ENCODE peak calls at places on chromosomes 3 and 15, in seven cellular contexts. P, Y, I, H, G, S and D are unnamed samples.

GRCh38 chr3:64341355-64341754 is 116.1 kb upstream of the PRICKLE2 start:
- DNase-seq in P (peak), Y (no peak), I (no peak), H (no peak), G (peak), S (peak), D (no peak)

GRCh38 chr3:45665101-45665572 is 24.1 kb upstream of the SACM1L start:
- DNase-seq in P (peak), Y (peak), I (peak), H (no peak), G (peak), S (no peak), D (no peak)

GRCh38 chr3:42510325-42510724 is 7.9 kb downstream of the VIPR1 start:
- DNase-seq in P (no peak), Y (no peak), I (no peak), H (no peak), G (no peak), S (no peak), D (no peak)

GRCh38 chr15:78998526-78998925 is 53.7 kb upstream of the CTSH start:
- DNase-seq in P (no peak), Y (no peak), I (no peak), H (peak), G (no peak), S (no peak), D (no peak)

GRCh38 chr15:77219846-77220245 is 148.9 kb upstream of the TSPAN3 start:
- DNase-seq in P (no peak), Y (no peak), I (no peak), H (no peak), G (peak), S (no peak), D (no peak)

GRCh38 chr15:78168591-78168990 is 19.4 kb downstream of the IDH3A start:
- DNase-seq in P (no peak), Y (no peak), I (no peak), H (no peak), G (no peak), S (no peak), D (no peak)

GRCh38 chr3:41684802-41685740 is 276.8 kb downstream of the ULK4 start:
- DNase-seq in P (no peak), Y (no peak), I (no peak), H (no peak), G (no peak), S (no peak), D (no peak)

GRCh38 chr3:87792532-87793321 is 266.1 kb downstream of the CGGBP1 start:
- DNase-seq in P (no peak), Y (peak), I (no peak), H (no peak), G (peak), S (no peak), D (no peak)

GRCh38 chr15:45126535-45127158 is 3.0 kb downstream of the DUOXA1 start:
- DNase-seq in P (peak), Y (peak), I (no peak), H (no peak), G (peak), S (no peak), D (no peak)

GRCh38 chr3:58626841-58627579 is 39.6 kb downstream of the FAM3D start:
- DNase-seq in P (no peak), Y (no peak), I (peak), H (no peak), G (no peak), S (no peak), D (no peak)

GRCh38 chr3:169387751-169388696 is 275.5 kb downstream of the MECOM start:
- DNase-seq in P (no peak), Y (peak), I (peak), H (peak), G (peak), S (no peak), D (no peak)

GRCh38 chr15:89230277-89230676 is 8.9 kb upstream of the RLBP1 start:
- DNase-seq in P (peak), Y (no peak), I (no peak), H (no peak), G (peak), S (no peak), D (no peak)
- TF ChIP-seq CTCF in P (peak), Y (no peak), I (no peak), H (no peak), G (no peak), S (no peak), D (no peak)

GRCh38 chr3:23923786-23924185 is 6.9 kb downstream of the RPL15 start:
- DNase-seq in P (peak), Y (no peak), I (no peak), H (no peak), G (peak), S (no peak), D (no peak)

GRCh38 chr3:23931597-23931996 is 13.5 kb upstream of the NR1D2 start:
- DNase-seq in P (no peak), Y (no peak), I (no peak), H (no peak), G (no peak), S (no peak), D (no peak)

GRCh38 chr3:23928525-23928924 is 11.6 kb downstream of the RPL15 start:
- DNase-seq in P (no peak), Y (no peak), I (no peak), H (no peak), G (no peak), S (no peak), D (no peak)

GRCh38 chr3:23926246-23926645 is 9.3 kb downstream of the RPL15 start:
- DNase-seq in P (no peak), Y (no peak), I (no peak), H (no peak), G (no peak), S (no peak), D (no peak)

DNA sequence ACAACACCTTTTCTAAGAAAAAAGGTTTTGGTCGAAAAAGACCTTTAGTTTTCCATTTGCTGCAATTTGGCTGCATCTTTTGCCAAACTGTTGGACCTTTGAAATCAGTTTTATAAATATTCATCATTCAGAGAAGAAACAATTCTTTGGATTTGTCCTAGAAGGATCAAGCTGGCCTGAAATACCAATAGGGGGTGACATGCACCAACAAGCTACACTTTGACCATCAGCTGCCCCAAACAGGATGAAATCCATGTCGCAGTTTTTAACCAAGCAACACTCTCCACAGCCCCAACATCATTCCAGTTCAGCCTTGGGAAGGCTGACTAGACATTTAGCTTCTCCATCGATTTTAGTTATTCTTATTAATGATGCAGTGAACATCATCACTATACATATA is 9.8 kb downstream of the RPL15 start:
- DNase-seq in P (no peak), Y (no peak), I (no peak), H (no peak), G (peak), S (no peak), D (no peak)
- TF ChIP-seq CTCF in P (no peak), Y (no peak), I (no peak), H (peak), G (no peak), S (no peak), D (no peak)

GRCh38 chr3:60746043-60746638 is 505.1 kb downstream of the FHIT start:
- DNase-seq in P (no peak), Y (no peak), I (no peak), H (no peak), G (no peak), S (no peak), D (no peak)
- TF ChIP-seq CTCF in P (no peak), Y (no peak), I (no peak), H (no peak), G (no peak), S (no peak), D (no peak)

GRCh38 chr3:107664614-107665013 is 141.9 kb downstream of the BBX start:
- DNase-seq in P (no peak), Y (no peak), I (no peak), H (no peak), G (no peak), S (no peak), D (no peak)
- TF ChIP-seq CTCF in P (peak), Y (no peak), I (no peak), H (no peak), G (no peak), S (no peak), D (no peak)

DNA sequence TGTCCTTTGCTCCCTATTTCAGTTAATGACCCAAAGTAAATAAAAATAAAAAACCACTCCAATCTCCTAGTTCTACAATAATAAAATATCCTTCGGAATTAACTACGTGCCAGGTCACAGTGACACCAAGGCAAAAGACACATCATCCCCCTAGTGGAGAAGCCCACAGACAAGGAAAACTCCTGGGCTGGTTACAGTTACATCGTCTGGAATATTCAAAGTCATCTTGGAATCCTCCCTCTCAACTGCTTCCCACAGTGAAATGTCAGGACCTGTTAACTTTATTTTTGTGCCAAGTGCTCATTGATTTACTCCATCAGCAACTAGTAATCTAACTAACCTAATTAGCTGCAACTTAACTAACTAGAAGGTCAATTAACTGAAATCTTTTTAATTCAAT is 349.3 kb downstream of the MAGI1 start:
- DNase-seq in P (no peak), Y (no peak), I (no peak), H (no peak), G (no peak), S (no peak), D (no peak)
- TF ChIP-seq CTCF in P (no peak), Y (peak), I (no peak), H (no peak), G (no peak), S (no peak), D (no peak)

DNA sequence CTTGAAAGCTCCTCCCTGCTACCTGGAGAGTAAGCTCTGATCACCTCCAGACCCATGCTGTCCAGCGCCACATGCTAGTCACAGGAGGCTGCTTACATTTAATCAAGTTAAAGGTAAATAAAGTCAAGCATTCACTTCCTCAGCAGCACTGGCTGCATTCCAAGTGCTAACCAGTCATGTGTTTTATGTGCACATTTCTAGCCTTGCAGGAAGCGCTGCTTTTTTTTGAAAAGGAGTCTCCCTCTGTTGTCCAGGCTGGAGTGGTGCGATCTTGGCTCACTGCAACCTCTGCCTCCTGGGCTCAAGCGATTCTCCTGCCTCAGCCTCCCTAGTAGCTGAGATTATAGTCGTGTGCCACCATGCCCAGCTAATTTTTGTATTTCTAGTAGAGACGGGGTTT is 279.2 kb downstream of the GABRG3 start:
- DNase-seq in P (no peak), Y (no peak), I (no peak), H (no peak), G (no peak), S (no peak), D (no peak)
- TF ChIP-seq CTCF in P (no peak), Y (no peak), I (no peak), H (no peak), G (no peak), S (no peak), D (no peak)

DNA sequence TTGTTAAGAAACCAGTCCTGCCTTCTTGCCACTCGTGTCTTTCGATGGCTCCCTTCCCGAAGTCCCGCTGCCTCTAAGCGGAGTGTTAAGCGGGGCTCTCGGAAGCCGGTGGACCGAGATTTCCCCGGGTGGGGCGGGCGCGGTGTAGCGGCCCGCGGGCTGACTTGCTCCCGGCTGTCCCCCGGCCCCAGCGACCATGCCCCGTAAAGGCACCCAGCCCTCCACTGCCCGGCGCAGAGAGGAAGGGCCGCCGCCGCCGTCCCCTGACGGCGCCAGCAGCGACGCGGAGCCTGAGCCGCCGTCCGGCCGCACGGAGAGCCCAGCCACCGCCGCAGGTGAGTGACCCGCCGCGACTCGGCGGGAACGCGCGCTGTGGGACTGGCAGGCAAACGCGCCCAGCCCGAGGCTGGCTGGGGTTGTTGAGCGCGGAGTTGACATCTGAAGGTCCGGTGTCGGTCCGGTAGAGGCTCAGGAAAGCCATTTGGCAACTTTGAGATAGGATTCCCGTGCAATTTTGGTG is 1.2 kb downstream of the SMC4 start:
- DNase-seq in P (no peak), Y (peak), I (peak), H (peak), G (peak), S (no peak), D (no peak)
- TF ChIP-seq CTCF in P (no peak), Y (no peak), I (no peak), H (no peak), G (no peak), S (no peak), D (no peak)

GRCh38 chr3:30875505-30875904 is 19.0 kb downstream of the GADL1 start:
- DNase-seq in P (no peak), Y (no peak), I (no peak), H (no peak), G (no peak), S (no peak), D (no peak)
- TF ChIP-seq CTCF in P (no peak), Y (no peak), I (no peak), H (peak), G (no peak), S (no peak), D (no peak)

DNA sequence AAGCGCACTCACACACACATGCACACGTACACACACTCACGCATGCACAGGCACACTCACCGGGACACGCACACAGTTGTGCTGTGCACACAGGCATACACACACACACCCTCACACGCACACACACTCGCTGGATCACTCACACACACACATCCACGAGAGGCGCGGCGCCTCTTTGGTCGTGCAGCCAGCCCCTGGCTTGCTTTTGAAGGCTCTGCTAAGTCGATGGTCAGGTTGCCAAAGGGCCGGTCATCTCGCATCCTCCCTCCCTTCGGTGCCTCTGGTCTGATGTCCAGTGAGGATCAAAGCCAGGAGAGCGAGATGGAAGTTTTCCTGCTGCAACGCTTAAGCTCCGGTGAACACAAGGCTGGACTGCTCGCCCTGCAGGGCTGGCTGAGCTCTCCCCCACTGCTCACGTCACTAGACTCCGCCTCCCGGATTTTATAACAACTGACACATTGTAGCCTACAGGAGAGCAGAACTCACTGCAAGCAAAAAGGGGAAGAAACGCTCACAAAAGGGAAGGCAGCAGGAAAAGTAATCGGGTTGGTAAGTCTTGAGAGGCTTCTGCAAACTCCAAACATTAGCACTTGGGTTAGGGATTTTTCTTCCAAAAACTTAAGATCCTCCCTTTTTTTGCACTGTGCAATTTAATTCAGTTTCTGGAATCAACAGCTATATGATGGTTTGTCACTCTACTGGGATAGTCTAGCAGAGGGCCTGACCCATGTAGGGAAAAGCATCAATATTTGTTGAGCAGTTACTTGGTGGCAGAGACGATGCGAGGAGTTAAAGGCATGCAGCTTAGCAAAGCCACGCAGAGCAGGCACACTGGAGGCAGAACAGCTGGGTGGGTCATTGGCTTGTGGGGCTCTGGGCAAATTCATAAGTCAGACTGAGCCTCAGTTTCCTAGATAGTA is at the start of gene SRGAP3:
- DNase-seq in P (peak), Y (peak), I (peak), H (peak), G (peak), S (peak), D (peak)
- TF ChIP-seq CTCF in P (peak), Y (no peak), I (peak), H (peak), G (peak), S (peak), D (peak)